ENCODE peak calls at places on chromosomes 16 and 17, in four cellular contexts. X, R, D and G are unnamed samples.

GRCh38 chr17:55448681-55449080 is 27.0 kb upstream of the MMD start:
- DNase-seq in X (no peak), R (no peak), D (peak; percentile 60), G (no peak)

GRCh38 chr16:68984467-68984866 is 121.0 kb upstream of the HAS3 start:
- DNase-seq in X (no peak), R (no peak), D (no peak), G (no peak)

GRCh38 chr17:28385037-28385797 is 13.7 kb downstream of the SARM1 start:
- DNase-seq in X (peak; percentile 1), R (peak; percentile 24), D (peak; percentile 34), G (no peak)

GRCh38 chr17:1695365-1695764 is 10.7 kb upstream of the PRPF8 start:
- DNase-seq in X (no peak), R (no peak), D (no peak), G (no peak)

GRCh38 chr16:12027558-12027957 is 51.0 kb downstream of the SNX29 start:
- DNase-seq in X (no peak), R (no peak), D (no peak), G (no peak)

GRCh38 chr16:30784215-30784614 is 2.8 kb downstream of the ZNF629 start:
- DNase-seq in X (no peak), R (no peak), D (no peak), G (no peak)

GRCh38 chr17:3603119-3603869 is 5.9 kb downstream of the TRPV1 start:
- DNase-seq in X (no peak), R (no peak), D (peak; percentile 91), G (no peak)

GRCh38 chr16:47750371-47750770 is 289.2 kb downstream of the PHKB start:
- DNase-seq in X (no peak), R (no peak), D (no peak), G (no peak)

GRCh38 chr17:9104370-9105041 is 83.2 kb downstream of the NTN1 start:
- DNase-seq in X (peak; percentile 33), R (no peak), D (no peak), G (no peak)

GRCh38 chr16:89320717-89321501 is 103.4 kb downstream of the ZNF778 start:
- DNase-seq in X (no peak), R (no peak), D (peak; percentile 63), G (no peak)

GRCh38 chr16:86018487-86018886 is 119.5 kb downstream of the IRF8 start:
- DNase-seq in X (peak; percentile 17), R (peak; percentile 30), D (no peak), G (no peak)

GRCh38 chr16:49378238-49378637 is 4.6 kb downstream of the C16orf78 start:
- DNase-seq in X (no peak), R (no peak), D (no peak), G (no peak)

GRCh38 chr16:49377196-49377755 is 3.7 kb downstream of the C16orf78 start:
- DNase-seq in X (no peak), R (no peak), D (no peak), G (no peak)

GRCh38 chr16:49378816-49379215 is 5.2 kb downstream of the C16orf78 start:
- DNase-seq in X (no peak), R (no peak), D (no peak), G (no peak)

GRCh38 chr16:49382916-49383315 is 9.3 kb downstream of the C16orf78 start:
- DNase-seq in X (no peak), R (no peak), D (peak; percentile 1), G (peak; percentile 14)
- TF ChIP-seq CTCF in X (no peak), R (no peak), D (no peak), G (peak; percentile 31)

GRCh38 chr17:75525806-75526554 is 483 bp downstream of the LLGL2 start:
- DNase-seq in X (no peak), R (no peak), D (peak; percentile 37), G (no peak)

GRCh38 chr17:75524269-75524970 is 1.1 kb upstream of the LLGL2 start:
- DNase-seq in X (no peak), R (no peak), D (no peak), G (no peak)

GRCh38 chr17:75526555-75527270 is 1.2 kb downstream of the LLGL2 start:
- DNase-seq in X (no peak), R (no peak), D (peak; percentile 29), G (no peak)

GRCh38 chr17:75523647-75524046 is 1.9 kb upstream of the LLGL2 start:
- DNase-seq in X (no peak), R (no peak), D (no peak), G (no peak)

GRCh38 chr17:75524971-75525805 is at the start of gene LLGL2:
- DNase-seq in X (no peak), R (peak; percentile 85), D (peak; percentile 98), G (peak; percentile 48)
- TF ChIP-seq CTCF in X (peak; percentile 65), R (peak; percentile 33), D (peak; percentile 69), G (peak; percentile 58)

GRCh38 chr17:38868095-38868967 is 1.5 kb upstream of the LASP1 start:
- DNase-seq in X (no peak), R (peak; percentile 44), D (no peak), G (no peak)

GRCh38 chr17:38870259-38871165 is 654 bp downstream of the LASP1 start:
- DNase-seq in X (no peak), R (peak; percentile 87), D (peak; percentile 19), G (peak; percentile 40)

GRCh38 chr17:38867179-38867994 is 2.5 kb upstream of the LASP1 start:
- DNase-seq in X (no peak), R (peak; percentile 52), D (peak; percentile 64), G (peak; percentile 74)

GRCh38 chr17:38869647-38870258 is at the start of gene LASP1:
- DNase-seq in X (peak; percentile 54), R (peak; percentile 92), D (peak; percentile 83), G (peak; percentile 79)

GRCh38 chr17:38868968-38869646 is 751 bp upstream of the LASP1 start:
- DNase-seq in X (peak; percentile 80), R (peak; percentile 87), D (peak; percentile 87), G (peak; percentile 97)
- TF ChIP-seq CTCF in X (peak; percentile 28), R (no peak), D (peak; percentile 47), G (no peak)

DNA sequence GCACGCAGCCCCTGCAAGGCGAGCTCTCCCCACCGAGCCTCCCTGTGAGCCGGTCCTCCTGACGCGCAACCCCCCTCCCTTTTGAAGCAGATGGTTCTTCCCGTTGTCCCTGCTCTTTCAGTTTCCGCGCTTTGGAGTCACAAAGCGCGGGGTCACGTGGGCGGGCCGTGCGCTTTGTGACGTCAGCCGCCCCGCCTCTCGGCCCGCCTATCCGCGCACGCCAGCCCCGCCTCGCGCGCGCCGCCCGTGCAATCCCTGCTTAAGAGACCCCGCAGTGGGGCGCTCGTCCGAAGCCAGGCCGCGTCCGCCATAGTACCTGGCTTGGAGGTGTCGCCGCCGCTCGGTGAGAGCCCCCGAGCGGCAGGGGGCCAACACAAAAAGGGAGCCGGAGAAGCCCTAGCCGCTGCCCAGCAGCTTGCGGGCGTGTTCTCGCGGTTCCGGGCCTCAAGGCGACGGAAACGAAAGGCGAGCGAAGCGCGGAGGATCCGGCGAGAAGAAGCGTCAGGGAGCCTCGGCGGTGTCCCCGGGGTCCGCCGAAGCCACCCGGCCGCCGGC is at the start of gene RBBP6:
- DNase-seq in X (peak; percentile 84), R (peak; percentile 96), D (peak; percentile 94), G (peak; percentile 83)
- TF ChIP-seq CTCF in X (peak; percentile 24), R (no peak), D (peak; percentile 46), G (peak; percentile 51)

GRCh38 chr17:79842656-79843474 is 3.6 kb upstream of the CBX4 start:
- DNase-seq in X (no peak), R (no peak), D (peak; percentile 34), G (peak; percentile 24)
- TF ChIP-seq CTCF in X (no peak), R (no peak), D (peak; percentile 10), G (no peak)

GRCh38 chr16:760065-760464 is 469 bp upstream of the MSLN start:
- DNase-seq in X (no peak), R (no peak), D (no peak), G (no peak)
- TF ChIP-seq CTCF in X (no peak), R (no peak), D (no peak), G (no peak)

GRCh38 chr17:12261354-12261753 is 240.7 kb downstream of the MAP2K4 start:
- DNase-seq in X (no peak), R (no peak), D (no peak), G (no peak)
- TF ChIP-seq CTCF in X (no peak), R (no peak), D (no peak), G (no peak)

GRCh38 chr17:44102845-44103622 is 20.4 kb downstream of the HDAC5 start:
- DNase-seq in X (no peak), R (no peak), D (no peak), G (no peak)

GRCh38 chr17:44106801-44107200 is 16.6 kb downstream of the HDAC5 start:
- DNase-seq in X (no peak), R (no peak), D (no peak), G (no peak)

GRCh38 chr17:44105483-44105882 is 18.0 kb downstream of the HDAC5 start:
- DNase-seq in X (no peak), R (no peak), D (no peak), G (no peak)

GRCh38 chr17:44108440-44109311 is 14.8 kb downstream of the HDAC5 start:
- DNase-seq in X (peak; percentile 90), R (peak; percentile 45), D (no peak), G (no peak)

GRCh38 chr17:44105941-44106340 is 17.5 kb downstream of the HDAC5 start:
- DNase-seq in X (no peak), R (no peak), D (no peak), G (no peak)
- TF ChIP-seq CTCF in X (no peak), R (no peak), D (no peak), G (no peak)

GRCh38 chr17:67753026-67753425 is 35.3 kb downstream of the NOL11 start:
- DNase-seq in X (no peak), R (no peak), D (no peak), G (no peak)
- TF ChIP-seq CTCF in X (no peak), R (no peak), D (no peak), G (no peak)